ENCODE peak calls at places on chromosomes 3 and 15, in ten cellular contexts. W is uterus; N is CD8-positive, alpha-beta T cell; Y is activated CD8-positive, alpha-beta T cell treated with anti-CD3 and anti-CD28 coated beads for 36 hours; C is HFFc6; B is fibroblast of pulmonary artery; A is AG04450; E is left ventricle myocardium inferior; O is K562; H is mesothelial cell of epicardium. P is an unnamed sample.

GRCh38 chr15:99476413-99477222 is 89.2 kb upstream of the MEF2A start:
- DNase-seq in W (peak; percentile 83), N (no peak), Y (peak; percentile 56), C (peak; percentile 98), B (peak; percentile 98), A (peak; percentile 97), E (peak; percentile 44), O (no peak), H (no peak), P (peak; percentile 53)

GRCh38 chr3:37179144-37179967 is 5.0 kb upstream of the LRRFIP2 start:
- DNase-seq in W (no peak), N (no peak), Y (peak; percentile 37), C (no peak), B (no peak), A (no peak), E (no peak), O (no peak), H (no peak), P (no peak)

GRCh38 chr3:120487079-120487693 is 36.4 kb upstream of the FSTL1 start:
- DNase-seq in W (peak; percentile 69), N (no peak), Y (no peak), C (peak; percentile 66), B (peak; percentile 54), A (no peak), E (peak; percentile 23), O (no peak), H (no peak), P (no peak)

GRCh38 chr3:45198264-45199260 is 27.5 kb downstream of the TMEM158 start:
- DNase-seq in W (peak; percentile 65), N (no peak), Y (no peak), C (no peak), B (no peak), A (no peak), E (no peak), O (no peak), H (no peak), P (no peak)

GRCh38 chr3:12458901-12459300 is 25.4 kb upstream of the TSEN2 start:
- DNase-seq in W (no peak), N (no peak), Y (no peak), C (no peak), B (no peak), A (no peak), E (no peak), O (no peak), H (no peak), P (peak; percentile 82)

GRCh38 chr3:45666729-45667440 is 22.3 kb upstream of the SACM1L start:
- DNase-seq in W (no peak), N (no peak), Y (no peak), C (peak; percentile 66), B (peak; percentile 55), A (no peak), E (peak; percentile 60), O (no peak), H (no peak), P (peak; percentile 28)

GRCh38 chr3:70108072-70108471 is 108.5 kb downstream of the SAMMSON start:
- DNase-seq in W (no peak), N (no peak), Y (peak; percentile 44), C (no peak), B (peak; percentile 7), A (no peak), E (no peak), O (peak; percentile 36), H (no peak), P (no peak)

GRCh38 chr3:129162729-129163579 is 2.1 kb upstream of the ISY1 start:
- DNase-seq in W (no peak), N (no peak), Y (peak; percentile 26), C (no peak), B (no peak), A (no peak), E (no peak), O (peak; percentile 42), H (no peak), P (no peak)

GRCh38 chr3:49013113-49013737 is 5.2 kb downstream of the DALRD3 start:
- DNase-seq in W (no peak), N (no peak), Y (no peak), C (no peak), B (no peak), A (no peak), E (no peak), O (no peak), H (no peak), P (no peak)

GRCh38 chr3:49015765-49016164 is 2.6 kb downstream of the DALRD3 start:
- DNase-seq in W (no peak), N (no peak), Y (no peak), C (peak; percentile 55), B (no peak), A (no peak), E (no peak), O (no peak), H (no peak), P (no peak)

GRCh38 chr3:49015072-49015471 is 3.3 kb downstream of the DALRD3 start:
- DNase-seq in W (no peak), N (no peak), Y (no peak), C (no peak), B (no peak), A (no peak), E (no peak), O (no peak), H (no peak), P (no peak)

GRCh38 chr3:49012441-49013017 is 5.3 kb downstream of the WDR6 start:
- DNase-seq in W (no peak), N (no peak), Y (no peak), C (no peak), B (no peak), A (no peak), E (no peak), O (no peak), H (no peak), P (no peak)

DNA sequence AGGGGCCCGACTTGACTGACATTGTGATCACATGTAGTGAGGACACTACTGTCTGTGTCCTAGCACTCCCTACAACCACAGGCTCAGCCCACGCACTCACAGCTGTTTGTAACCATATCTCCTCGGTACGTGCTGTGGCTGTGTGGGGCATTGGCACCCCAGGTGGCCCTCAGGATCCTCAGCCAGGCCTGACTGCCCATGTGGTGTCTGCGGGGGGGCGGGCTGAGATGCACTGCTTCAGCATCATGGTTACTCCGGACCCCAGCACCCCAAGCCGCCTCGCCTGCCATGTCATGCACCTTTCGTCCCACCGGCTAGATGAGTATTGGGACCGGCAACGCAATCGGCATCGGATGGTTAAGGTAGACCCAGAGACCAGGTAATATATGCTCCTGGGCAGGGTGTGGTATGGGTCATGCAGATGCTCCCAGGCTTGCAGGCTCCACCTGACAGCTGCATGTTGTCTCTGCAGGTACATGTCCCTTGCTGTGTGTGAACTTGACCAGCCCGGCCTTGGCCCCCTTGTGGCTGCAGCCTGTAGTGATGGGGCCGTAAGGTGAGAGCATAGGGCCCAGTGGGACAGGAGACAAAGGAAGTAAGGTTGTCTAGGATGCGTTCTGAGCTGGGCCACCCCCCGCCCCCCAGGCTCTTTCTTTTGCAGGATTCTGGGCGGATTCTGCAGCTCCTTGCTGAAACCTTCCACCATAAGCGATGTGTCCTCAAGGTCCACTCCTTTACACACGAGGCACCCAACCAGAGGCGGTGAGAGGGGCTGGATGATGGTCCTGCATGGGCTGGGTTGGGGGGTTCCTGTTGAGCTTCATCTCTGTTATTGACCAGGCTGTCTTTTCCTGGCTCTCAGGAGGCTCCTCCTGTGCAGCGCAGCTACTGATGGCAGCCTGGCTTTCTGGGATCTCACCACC is 4.4 kb downstream of the DALRD3 start:
- DNase-seq in W (no peak), N (no peak), Y (peak; percentile 67), C (no peak), B (peak; percentile 49), A (no peak), E (no peak), O (peak; percentile 20), H (no peak), P (peak; percentile 72)
- TF ChIP-seq CTCF in W (peak; percentile 29), N (peak; percentile 26), Y (peak; percentile 45), C (peak; percentile 82), B (peak; percentile 65), A (peak; percentile 67), E (peak; percentile 48), O (peak; percentile 71), H (peak; percentile 67), P (peak; percentile 41)

GRCh38 chr3:8767667-8768363 is 1.6 kb downstream of the OXTR start:
- DNase-seq in W (no peak), N (no peak), Y (peak; percentile 46), C (no peak), B (no peak), A (no peak), E (no peak), O (no peak), H (no peak), P (peak; percentile 86)
- TF ChIP-seq CTCF in W (no peak), N (no peak), Y (peak; percentile 21), C (peak; percentile 28), B (peak; percentile 9), A (no peak), E (peak; percentile 40), O (no peak), H (no peak), P (no peak)

DNA sequence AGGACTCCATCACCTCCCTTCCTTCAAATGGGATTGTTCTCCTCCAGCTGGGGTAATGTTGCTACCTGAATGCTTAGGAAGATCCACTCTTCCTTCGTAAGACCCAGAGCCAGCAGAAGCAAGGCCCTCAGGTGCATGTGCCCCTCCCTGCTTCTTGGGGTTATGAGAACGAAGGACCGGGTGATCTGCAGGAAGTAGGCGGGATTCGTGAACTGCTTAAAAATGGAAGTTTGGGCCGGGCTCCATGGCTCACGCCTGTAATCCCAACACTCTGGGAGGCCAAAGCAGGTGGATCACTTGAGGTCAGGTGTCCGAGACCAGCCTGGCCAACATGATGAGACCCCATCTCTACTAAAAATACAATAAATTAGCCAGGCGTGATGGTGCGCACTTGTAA is 8.0 kb downstream of the TLR9 start:
- DNase-seq in W (no peak), N (no peak), Y (no peak), C (no peak), B (no peak), A (no peak), E (no peak), O (no peak), H (no peak), P (no peak)
- TF ChIP-seq CTCF in W (no peak), N (no peak), Y (no peak), C (no peak), B (no peak), A (no peak), E (no peak), O (no peak), H (no peak), P (no peak)

GRCh38 chr3:72254483-72254882 is 469.5 kb upstream of the PROK2 start:
- DNase-seq in W (no peak), N (no peak), Y (no peak), C (no peak), B (no peak), A (no peak), E (no peak), O (no peak), H (no peak), P (no peak)

GRCh38 chr3:72258786-72259185 is 473.8 kb upstream of the PROK2 start:
- DNase-seq in W (no peak), N (no peak), Y (peak; percentile 7), C (no peak), B (no peak), A (no peak), E (no peak), O (no peak), H (no peak), P (no peak)

GRCh38 chr3:72255191-72255590 is 470.2 kb upstream of the PROK2 start:
- DNase-seq in W (no peak), N (no peak), Y (no peak), C (peak; percentile 60), B (no peak), A (no peak), E (no peak), O (no peak), H (no peak), P (no peak)

GRCh38 chr3:72258366-72258765 is 473.4 kb upstream of the PROK2 start:
- DNase-seq in W (no peak), N (no peak), Y (no peak), C (no peak), B (no peak), A (no peak), E (no peak), O (no peak), H (no peak), P (no peak)

GRCh38 chr3:72255736-72256559 is 471.0 kb upstream of the PROK2 start:
- DNase-seq in W (peak; percentile 62), N (no peak), Y (peak; percentile 43), C (no peak), B (no peak), A (no peak), E (peak; percentile 50), O (no peak), H (no peak), P (peak; percentile 56)
- TF ChIP-seq CTCF in W (no peak), N (no peak), Y (no peak), C (no peak), B (no peak), A (no peak), E (no peak), O (no peak), H (no peak), P (no peak)

P was measured in upper lobe of left lung.